ENCODE peak calls at places on chromosomes 5 and 9, in six cellular contexts. B is thyroid gland; M is CD4-positive, alpha-beta memory T cell; V is spleen; Y is Caco-2; G is mucosa of descending colon. R is an unnamed sample.

GRCh38 chr5:37724395-37725125 is 115.3 kb downstream of the GDNF start:
- DNase-seq in B (no peak), M (no peak), V (no peak), Y (no peak), G (no peak), R (no peak)

GRCh38 chr5:177355868-177356168 is 1.9 kb upstream of the RGS14 start:
- DNase-seq in B (no peak), M (no peak), V (no peak), Y (no peak), G (no peak), R (no peak)

GRCh38 chr5:71651554-71651953 is 64.4 kb downstream of the MCCC2 start:
- DNase-seq in B (no peak), M (no peak), V (no peak), Y (no peak), G (no peak), R (no peak)

GRCh38 chr5:53343187-53343586 is 137.2 kb upstream of the FST start:
- DNase-seq in B (no peak), M (no peak), V (no peak), Y (no peak), G (no peak), R (no peak)

GRCh38 chr5:180135967-180136641 is 64.5 kb upstream of the RNF130 start:
- DNase-seq in B (no peak), M (no peak), V (peak), Y (peak), G (no peak), R (no peak)

GRCh38 chr5:135271533-135272310 is 127.3 kb downstream of the MACROH2A1 start:
- DNase-seq in B (no peak), M (no peak), V (no peak), Y (peak), G (no peak), R (no peak)

GRCh38 chr5:57802131-57802530 is 319.5 kb upstream of the ACTBL2 start:
- DNase-seq in B (no peak), M (no peak), V (no peak), Y (no peak), G (no peak), R (no peak)

GRCh38 chr9:134638503-134639090 is 3.0 kb upstream of the COL5A1 start:
- DNase-seq in B (no peak), M (no peak), V (no peak), Y (no peak), G (no peak), R (no peak)

GRCh38 chr5:135376961-135377621 is 21.9 kb downstream of the MACROH2A1 start:
- DNase-seq in B (no peak), M (no peak), V (peak), Y (no peak), G (no peak), R (no peak)

GRCh38 chr5:145666591-145666990 is 168.6 kb downstream of the PRELID2 start:
- DNase-seq in B (no peak), M (no peak), V (no peak), Y (no peak), G (no peak), R (no peak)

GRCh38 chr9:84169240-84169639 is 171.3 kb downstream of the SLC28A3 start:
- DNase-seq in B (no peak), M (no peak), V (no peak), Y (no peak), G (no peak), R (no peak)

GRCh38 chr5:35230043-35230611 is at the start of gene PRLR:
- DNase-seq in B (peak), M (no peak), V (no peak), Y (peak), G (peak), R (peak)

GRCh38 chr9:86703346-86703745 is 244.0 kb downstream of the GAS1 start:
- DNase-seq in B (no peak), M (no peak), V (no peak), Y (no peak), G (no peak), R (no peak)

GRCh38 chr5:153212471-153212870 is 278.0 kb upstream of the GRIA1 start:
- DNase-seq in B (no peak), M (no peak), V (no peak), Y (no peak), G (no peak), R (no peak)

GRCh38 chr9:31574006-31574750 is 810.3 kb upstream of the ACO1 start:
- DNase-seq in B (no peak), M (no peak), V (no peak), Y (no peak), G (no peak), R (no peak)

GRCh38 chr9:98081477-98082219 is 25.1 kb downstream of the NANS start:
- DNase-seq in B (no peak), M (no peak), V (peak), Y (no peak), G (no peak), R (peak)

GRCh38 chr5:77851229-77852067 is 75.3 kb upstream of the TBCA start:
- DNase-seq in B (peak), M (no peak), V (peak), Y (no peak), G (no peak), R (no peak)

GRCh38 chr9:32589083-32589713 is 16.2 kb upstream of the NDUFB6 start:
- DNase-seq in B (no peak), M (no peak), V (no peak), Y (no peak), G (no peak), R (no peak)

GRCh38 chr5:38751103-38751502 is 94.7 kb upstream of the OSMR start:
- DNase-seq in B (no peak), M (no peak), V (no peak), Y (no peak), G (no peak), R (no peak)

GRCh38 chr5:98108497-98108896 is 665.0 kb upstream of the RGMB start:
- DNase-seq in B (no peak), M (no peak), V (no peak), Y (no peak), G (no peak), R (no peak)

GRCh38 chr9:85202596-85202995 is 533.1 kb downstream of the NTRK2 start:
- DNase-seq in B (no peak), M (no peak), V (no peak), Y (no peak), G (no peak), R (no peak)

GRCh38 chr5:123007292-123007691 is 29.2 kb downstream of the PPIC start:
- DNase-seq in B (peak), M (no peak), V (no peak), Y (no peak), G (no peak), R (no peak)

GRCh38 chr5:125595095-125595494 is 828.1 kb upstream of the GRAMD2B start:
- DNase-seq in B (peak), M (no peak), V (no peak), Y (no peak), G (no peak), R (peak)

GRCh38 chr5:133926489-133926878 is 41.9 kb downstream of the C5orf15 start:
- DNase-seq in B (no peak), M (no peak), V (no peak), Y (no peak), G (no peak), R (no peak)

GRCh38 chr5:1118738-1119137 is 6.9 kb upstream of the SLC12A7 start:
- DNase-seq in B (peak), M (no peak), V (no peak), Y (no peak), G (peak), R (no peak)

GRCh38 chr5:172743112-172743959 is 27.7 kb downstream of the DUSP1 start:
- DNase-seq in B (no peak), M (no peak), V (no peak), Y (no peak), G (no peak), R (no peak)

GRCh38 chr9:131019387-131020239 is 10.6 kb downstream of the LAMC3 start:
- DNase-seq in B (peak), M (no peak), V (no peak), Y (no peak), G (peak), R (no peak)

GRCh38 chr5:127399068-127399467 is 108.5 kb downstream of the MEGF10 start:
- DNase-seq in B (no peak), M (no peak), V (no peak), Y (no peak), G (no peak), R (no peak)

GRCh38 chr5:127398508-127398907 is 107.9 kb downstream of the MEGF10 start:
- DNase-seq in B (no peak), M (no peak), V (no peak), Y (no peak), G (no peak), R (no peak)

GRCh38 chr5:127392762-127393161 is 102.2 kb downstream of the MEGF10 start:
- DNase-seq in B (no peak), M (no peak), V (no peak), Y (no peak), G (no peak), R (no peak)

GRCh38 chr5:127400524-127400923 is 109.9 kb downstream of the MEGF10 start:
- DNase-seq in B (no peak), M (no peak), V (no peak), Y (no peak), G (no peak), R (no peak)

GRCh38 chr5:127396490-127397155 is 106.0 kb downstream of the MEGF10 start:
- DNase-seq in B (no peak), M (no peak), V (no peak), Y (no peak), G (no peak), R (no peak)
- H3K4me3 ChIP-seq in B (no peak), M (no peak), V (no peak), Y (no peak), G (no peak), R (no peak)

GRCh38 chr5:76084496-76085285 is 1.5 kb downstream of the SV2C start:
- DNase-seq in B (peak), M (peak), V (peak), Y (no peak), G (no peak), R (peak)
- H3K4me3 ChIP-seq in B (no peak), M (no peak), V (peak), Y (no peak), G (no peak), R (no peak)

GRCh38 chr9:128558431-128559310 is 6.3 kb downstream of the SPTAN1 start:
- DNase-seq in B (peak), M (peak), V (peak), Y (peak), G (peak), R (peak)
- H3K4me3 ChIP-seq in B (no peak), M (no peak), V (peak), Y (no peak), G (no peak), R (peak)

GRCh38 chr9:129888809-129889460 is 53.7 kb downstream of the USP20 start:
- DNase-seq in B (no peak), M (peak), V (peak), Y (no peak), G (peak), R (no peak)
- H3K4me3 ChIP-seq in B (no peak), M (peak), V (peak), Y (no peak), G (no peak), R (no peak)

DNA sequence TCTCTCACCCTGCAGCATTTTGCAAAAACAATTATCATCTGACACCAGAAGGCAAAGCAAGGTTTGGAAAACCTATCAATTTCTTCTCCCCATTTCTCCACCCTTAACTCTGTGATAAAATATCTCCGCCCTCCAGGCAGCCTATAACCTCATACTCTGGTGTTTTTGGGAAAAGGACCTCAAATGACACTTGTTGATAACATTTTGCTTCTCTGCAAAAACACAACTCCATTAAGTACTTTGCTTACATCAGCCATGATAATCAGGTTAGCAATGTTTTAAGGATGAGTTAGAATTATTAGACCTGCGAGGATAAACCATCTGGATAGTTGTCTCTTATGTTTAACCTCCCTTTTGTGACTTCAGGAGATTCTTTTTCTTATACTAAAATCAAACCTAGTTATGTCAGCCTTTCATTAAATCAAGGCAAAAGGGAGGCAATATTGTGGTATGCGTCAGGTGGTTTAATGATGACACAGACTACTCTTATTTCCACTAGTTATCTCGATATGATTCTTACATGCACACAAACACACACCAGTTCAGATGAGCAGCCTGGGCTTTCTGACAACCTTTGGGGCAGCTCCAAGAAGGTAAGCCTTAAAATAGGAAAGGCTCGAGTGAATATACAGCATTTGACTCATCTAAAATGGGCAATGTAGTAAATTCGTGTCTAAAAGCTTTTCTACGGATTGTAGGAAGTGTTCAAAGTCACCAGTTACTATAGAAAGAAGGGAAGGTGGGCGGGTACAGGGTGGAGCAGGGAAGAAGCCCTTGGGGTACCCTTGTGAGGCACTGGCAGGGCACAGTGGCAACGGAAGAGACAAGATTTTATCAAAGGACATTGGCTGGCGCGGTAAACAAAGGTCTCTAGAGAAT is 2.1 kb downstream of the ANKH start:
- DNase-seq in B (no peak), M (peak), V (no peak), Y (no peak), G (no peak), R (no peak)
- H3K4me3 ChIP-seq in B (no peak), M (peak), V (peak), Y (no peak), G (no peak), R (peak)

GRCh38 chr9:126461029-126461428 is 134.4 kb downstream of the MVB12B start:
- DNase-seq in B (no peak), M (no peak), V (peak), Y (no peak), G (no peak), R (no peak)

GRCh38 chr9:126463426-126463825 is 136.8 kb downstream of the MVB12B start:
- DNase-seq in B (no peak), M (no peak), V (no peak), Y (no peak), G (no peak), R (peak)

GRCh38 chr9:126459965-126460843 is 133.6 kb downstream of the MVB12B start:
- DNase-seq in B (no peak), M (no peak), V (peak), Y (no peak), G (no peak), R (peak)

GRCh38 chr9:126462617-126463016 is 136.0 kb downstream of the MVB12B start:
- DNase-seq in B (no peak), M (no peak), V (peak), Y (no peak), G (no peak), R (peak)

DNA sequence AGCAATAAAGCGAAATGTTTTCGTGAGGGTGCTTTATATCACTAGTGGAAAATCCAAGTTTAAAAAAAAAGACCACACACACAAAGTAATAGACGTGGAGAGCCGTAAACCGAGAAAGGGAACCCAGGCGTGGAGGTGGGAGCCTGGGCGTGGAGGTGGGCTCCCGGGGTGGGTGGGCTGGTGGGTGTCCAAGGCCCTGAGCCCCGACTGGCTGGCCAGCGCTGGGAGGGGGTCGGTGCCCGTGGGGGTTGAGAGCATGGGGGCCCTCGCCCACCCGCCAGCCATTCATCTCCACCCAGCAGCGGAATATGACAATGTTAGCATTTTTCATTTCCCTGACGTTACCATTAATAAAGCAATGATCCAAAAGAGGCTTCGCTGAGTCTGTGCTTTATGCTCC is 135.0 kb downstream of the MVB12B start:
- DNase-seq in B (no peak), M (no peak), V (peak), Y (no peak), G (no peak), R (no peak)
- H3K4me3 ChIP-seq in B (no peak), M (no peak), V (no peak), Y (no peak), G (no peak), R (no peak)